ENCODE peak calls at places on chromosome 20, in six cellular contexts. One of them, this sample, is unnamed.
A peak's percentile ranks its signal among the peaks of the same experiment; 100 is the strongest.

GRCh38 chr20:50333856-50334255 is 143.2 kb downstream of the CEBPB start:
- DNase-seq in HepG2: no peak
- DNase-seq in HCT116: no peak
- DNase-seq in K562: no peak
- DNase-seq in H1: no peak
- DNase-seq in GM12878: no peak
- DNase-seq in this sample: no peak

GRCh38 chr20:4989570-4989969 is 11.7 kb downstream of the SLC23A2 start:
- DNase-seq in HepG2: no peak
- DNase-seq in HCT116: no peak
- DNase-seq in K562: no peak
- DNase-seq in H1: no peak
- DNase-seq in GM12878: peak; percentile 19
- DNase-seq in this sample: no peak

GRCh38 chr20:40506567-40506966 is 182.5 kb downstream of the MAFB start:
- DNase-seq in HepG2: peak; percentile 37
- DNase-seq in HCT116: peak; percentile 78
- DNase-seq in K562: peak; percentile 7
- DNase-seq in H1: no peak
- DNase-seq in GM12878: no peak
- DNase-seq in this sample: no peak

GRCh38 chr20:56801991-56802740 is 173.1 kb downstream of the TFAP2C start:
- DNase-seq in HepG2: no peak
- DNase-seq in HCT116: no peak
- DNase-seq in K562: no peak
- DNase-seq in H1: no peak
- DNase-seq in GM12878: no peak
- DNase-seq in this sample: no peak

GRCh38 chr20:35702051-35702823 is 3.0 kb downstream of the ROMO1 start:
- DNase-seq in HepG2: no peak
- DNase-seq in HCT116: no peak
- DNase-seq in K562: no peak
- DNase-seq in H1: no peak
- DNase-seq in GM12878: no peak
- DNase-seq in this sample: no peak

GRCh38 chr20:35181731-35182130 is 9.9 kb downstream of the PROCR start:
- DNase-seq in HepG2: no peak
- DNase-seq in HCT116: no peak
- DNase-seq in K562: no peak
- DNase-seq in H1: no peak
- DNase-seq in GM12878: no peak
- DNase-seq in this sample: no peak

GRCh38 chr20:21324126-21324525 is 21.0 kb downstream of the XRN2 start:
- DNase-seq in HepG2: no peak
- DNase-seq in HCT116: no peak
- DNase-seq in K562: no peak
- DNase-seq in H1: no peak
- DNase-seq in GM12878: no peak
- DNase-seq in this sample: no peak

GRCh38 chr20:6402026-6402425 is 279.2 kb upstream of the FERMT1 start:
- DNase-seq in HepG2: no peak
- DNase-seq in HCT116: no peak
- DNase-seq in K562: no peak
- DNase-seq in H1: no peak
- DNase-seq in GM12878: no peak
- DNase-seq in this sample: no peak

GRCh38 chr20:6765469-6766058 is 1.9 kb upstream of the BMP2 start:
- DNase-seq in HepG2: peak; percentile 77
- DNase-seq in HCT116: peak; percentile 19
- DNase-seq in K562: peak; percentile 7
- DNase-seq in H1: no peak
- DNase-seq in GM12878: no peak
- DNase-seq in this sample: no peak

GRCh38 chr20:1535420-1536175 is 21.9 kb downstream of the SIRPD start:
- DNase-seq in HepG2: no peak
- DNase-seq in HCT116: no peak
- DNase-seq in K562: no peak
- DNase-seq in H1: no peak
- DNase-seq in GM12878: peak; percentile 96
- DNase-seq in this sample: no peak

GRCh38 chr20:56003966-56004365 is 1.4 kb downstream of the CBLN4 start:
- DNase-seq in HepG2: no peak
- DNase-seq in HCT116: no peak
- DNase-seq in K562: no peak
- DNase-seq in H1: no peak
- DNase-seq in GM12878: no peak
- DNase-seq in this sample: no peak

GRCh38 chr20:47051936-47052566 is 157.4 kb downstream of the EYA2 start:
- DNase-seq in HepG2: no peak
- DNase-seq in HCT116: no peak
- DNase-seq in K562: no peak
- DNase-seq in H1: no peak
- DNase-seq in GM12878: no peak
- DNase-seq in this sample: no peak

GRCh38 chr20:63096681-63097335 is 90.0 kb upstream of the BHLHE23 start:
- DNase-seq in HepG2: no peak
- DNase-seq in HCT116: no peak
- DNase-seq in K562: no peak
- DNase-seq in H1: peak; percentile 37
- DNase-seq in GM12878: no peak
- DNase-seq in this sample: no peak

GRCh38 chr20:57610261-57610952 is 9.8 kb downstream of the ZBP1 start:
- DNase-seq in HepG2: no peak
- DNase-seq in HCT116: no peak
- DNase-seq in K562: no peak
- DNase-seq in H1: no peak
- DNase-seq in GM12878: no peak
- DNase-seq in this sample: no peak

GRCh38 chr20:47792021-47792618 is 6.8 kb upstream of the SULF2 start:
- DNase-seq in HepG2: no peak
- DNase-seq in HCT116: no peak
- DNase-seq in K562: no peak
- DNase-seq in H1: no peak
- DNase-seq in GM12878: no peak
- DNase-seq in this sample: peak; percentile 59

GRCh38 chr20:53609501-53610445 is 16.1 kb upstream of the ZNF217 start:
- DNase-seq in HepG2: no peak
- DNase-seq in HCT116: no peak
- DNase-seq in K562: peak; percentile 51
- DNase-seq in H1: peak; percentile 56
- DNase-seq in GM12878: no peak
- DNase-seq in this sample: no peak

GRCh38 chr20:53606364-53606985 is 12.8 kb upstream of the ZNF217 start:
- DNase-seq in HepG2: peak; percentile 50
- DNase-seq in HCT116: no peak
- DNase-seq in K562: peak; percentile 8
- DNase-seq in H1: no peak
- DNase-seq in GM12878: no peak
- DNase-seq in this sample: no peak

GRCh38 chr20:53611449-53611894 is 17.8 kb upstream of the ZNF217 start:
- DNase-seq in HepG2: no peak
- DNase-seq in HCT116: peak; percentile 78
- DNase-seq in K562: no peak
- DNase-seq in H1: peak; percentile 37
- DNase-seq in GM12878: peak; percentile 82
- DNase-seq in this sample: no peak

GRCh38 chr20:53608071-53608455 is 14.4 kb upstream of the ZNF217 start:
- DNase-seq in HepG2: no peak
- DNase-seq in HCT116: no peak
- DNase-seq in K562: no peak
- DNase-seq in H1: no peak
- DNase-seq in GM12878: no peak
- DNase-seq in this sample: no peak

DNA sequence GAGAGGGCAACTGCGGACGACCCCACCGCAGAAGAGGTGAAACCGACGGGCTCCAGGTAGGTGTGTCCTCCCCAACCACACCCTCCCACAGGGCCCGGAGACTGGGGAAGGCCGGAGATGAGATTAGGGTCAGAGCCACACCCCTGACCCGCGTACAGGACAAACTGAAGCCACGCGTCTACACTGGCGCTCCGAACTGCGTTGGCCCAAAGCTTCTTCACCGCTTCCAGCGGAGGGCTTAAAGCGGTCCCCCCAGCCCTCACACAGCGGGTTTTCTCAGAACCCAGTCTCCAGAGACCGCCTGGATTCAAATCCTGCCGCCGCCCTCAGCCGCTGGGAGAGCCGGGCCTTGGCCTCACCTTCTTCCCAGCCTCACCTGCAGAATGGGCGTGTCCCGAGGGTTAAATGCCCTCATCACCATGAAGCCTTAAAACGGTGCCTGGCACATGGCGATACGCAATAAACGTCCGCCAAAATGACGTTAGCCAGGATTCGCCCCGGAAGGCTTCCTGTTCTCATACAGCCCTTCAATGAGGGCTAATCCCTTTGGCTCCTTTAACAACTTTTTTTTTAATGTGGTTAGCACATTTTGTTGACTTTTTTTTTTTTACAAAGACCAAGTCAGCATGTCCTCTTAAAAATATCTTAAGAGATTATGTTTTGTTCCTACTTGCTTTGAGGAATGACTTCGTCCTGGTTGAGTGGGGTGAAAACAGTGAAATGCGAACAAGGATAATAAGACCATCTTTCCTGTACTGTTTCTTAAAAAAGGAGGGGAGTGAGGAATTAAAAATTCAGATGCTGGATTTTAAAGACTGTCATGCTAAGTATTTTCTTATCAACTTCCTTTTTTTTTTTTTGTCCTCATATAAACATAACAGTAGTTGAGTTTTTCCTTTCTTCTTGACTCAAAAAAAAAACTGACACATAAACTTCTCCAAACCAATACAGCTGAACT is 15.1 kb upstream of the ZNF217 start:
- DNase-seq in HepG2: no peak
- DNase-seq in HCT116: no peak
- DNase-seq in K562: peak; percentile 84
- DNase-seq in H1: peak; percentile 54
- DNase-seq in GM12878: no peak
- DNase-seq in this sample: no peak
- H3K4me1 ChIP-seq in HepG2: peaks cover 40% of the 10 kb centered on the region
- H3K4me1 ChIP-seq in HCT116: peaks cover 64% of the 10 kb centered on the region
- H3K4me1 ChIP-seq in K562: peaks cover 46% of the 10 kb centered on the region
- H3K4me1 ChIP-seq in H1: peaks cover 5% of the 10 kb centered on the region
- H3K4me1 ChIP-seq in GM12878: peaks cover 15% of the 10 kb centered on the region
- H3K4me1 ChIP-seq in this sample: peaks cover 6% of the 10 kb centered on the region

GRCh38 chr20:32396656-32397160 is 38.6 kb downstream of the ASXL1 start:
- DNase-seq in HepG2: no peak
- DNase-seq in HCT116: no peak
- DNase-seq in K562: no peak
- DNase-seq in H1: no peak
- DNase-seq in GM12878: no peak
- DNase-seq in this sample: no peak

GRCh38 chr20:32386091-32386490 is 28.0 kb downstream of the ASXL1 start:
- DNase-seq in HepG2: no peak
- DNase-seq in HCT116: no peak
- DNase-seq in K562: no peak
- DNase-seq in H1: no peak
- DNase-seq in GM12878: no peak
- DNase-seq in this sample: no peak

GRCh38 chr20:32385541-32385940 is 27.4 kb downstream of the ASXL1 start:
- DNase-seq in HepG2: no peak
- DNase-seq in HCT116: no peak
- DNase-seq in K562: no peak
- DNase-seq in H1: no peak
- DNase-seq in GM12878: no peak
- DNase-seq in this sample: no peak

GRCh38 chr20:32387262-32387661 is 29.1 kb downstream of the ASXL1 start:
- DNase-seq in HepG2: no peak
- DNase-seq in HCT116: no peak
- DNase-seq in K562: no peak
- DNase-seq in H1: no peak
- DNase-seq in GM12878: no peak
- DNase-seq in this sample: no peak

GRCh38 chr20:32390999-32391398 is 32.9 kb downstream of the ASXL1 start:
- DNase-seq in HepG2: no peak
- DNase-seq in HCT116: no peak
- DNase-seq in K562: no peak
- DNase-seq in H1: no peak
- DNase-seq in GM12878: no peak
- DNase-seq in this sample: no peak
- TF ChIP-seq YY1 in HepG2: no peak
- TF ChIP-seq YY1 in HCT116: no peak
- TF ChIP-seq YY1 in K562: no peak
- TF ChIP-seq YY1 in H1: no peak
- TF ChIP-seq YY1 in GM12878: no peak
- TF ChIP-seq YY1 in this sample: no peak

DNA sequence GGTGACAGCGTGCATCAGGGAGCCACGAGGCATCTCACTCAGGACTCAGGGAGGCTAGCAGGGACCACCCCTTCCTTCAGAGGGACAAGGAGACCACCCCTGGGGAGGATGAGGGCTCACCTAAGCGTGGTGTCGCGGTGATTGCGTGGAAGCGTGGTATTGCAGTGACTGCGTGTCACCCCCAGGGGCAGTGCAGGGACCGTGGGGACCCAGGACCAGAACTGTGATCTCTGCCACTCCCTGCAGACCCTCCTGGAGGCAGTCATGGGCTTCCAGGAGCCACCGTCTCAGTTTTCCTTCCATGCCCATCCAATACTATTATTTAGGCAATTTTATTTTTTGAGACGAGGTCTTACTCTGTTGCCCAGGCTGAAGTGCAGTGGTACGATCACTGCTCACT is 147.1 kb downstream of the TAF4 start:
- DNase-seq in HepG2: no peak
- DNase-seq in HCT116: no peak
- DNase-seq in K562: no peak
- DNase-seq in H1: no peak
- DNase-seq in GM12878: no peak
- DNase-seq in this sample: no peak
- TF ChIP-seq ZNF274 in HepG2: no peak
- TF ChIP-seq ZNF274 in HCT116: no peak
- TF ChIP-seq ZNF274 in K562: no peak
- TF ChIP-seq ZNF274 in H1: no peak
- TF ChIP-seq ZNF274 in GM12878: no peak
- TF ChIP-seq ZNF274 in this sample: no peak

GRCh38 chr20:45011108-45011526 is 44.8 kb downstream of the STK4 start:
- DNase-seq in HepG2: peak; percentile 49
- DNase-seq in HCT116: peak; percentile 36
- DNase-seq in K562: peak; percentile 31
- DNase-seq in H1: peak; percentile 55
- DNase-seq in GM12878: no peak
- DNase-seq in this sample: peak; percentile 35
- H3K4me1 ChIP-seq in HepG2: peaks cover 9% of the 10 kb centered on the region
- H3K4me1 ChIP-seq in HCT116: peaks cover 19% of the 10 kb centered on the region
- H3K4me1 ChIP-seq in K562: no peaks in the 10 kb centered on the region
- H3K4me1 ChIP-seq in H1: no peaks in the 10 kb centered on the region
- H3K4me1 ChIP-seq in GM12878: no peaks in the 10 kb centered on the region
- H3K4me1 ChIP-seq in this sample: no peaks in the 10 kb centered on the region

This sample was measured in NT2/D1.